ENCODE peak calls at places on chromosome X, in nine cellular contexts. One of them, this sample, is unnamed.
A peak's percentile ranks its signal among the peaks of the same experiment; 100 is the strongest.

GRCh38 chrX:2485460-2485753 is 15.4 kb downstream of the DHRSX start:
- DNase-seq in left cardiac atrium: no peak
- DNase-seq in NCI-H1105: no peak
- DNase-seq in fibroblast of gingiva: peak; percentile 35
- DNase-seq in effector CD4-positive, alpha-beta T cell: no peak
- DNase-seq in GM03348: no peak
- DNase-seq in NCI-H748 treated with DMSO at 0.1 percent for 48 hours: no peak
- DNase-seq in DMS153: no peak
- DNase-seq in aorta: no peak
- DNase-seq in this sample: no peak

GRCh38 chrX:110087485-110088356 is 84.8 kb downstream of the TMEM164 start:
- DNase-seq in left cardiac atrium: no peak
- DNase-seq in NCI-H1105: no peak
- DNase-seq in fibroblast of gingiva: peak; percentile 87
- DNase-seq in effector CD4-positive, alpha-beta T cell: no peak
- DNase-seq in GM03348: peak; percentile 55
- DNase-seq in NCI-H748 treated with DMSO at 0.1 percent for 48 hours: no peak
- DNase-seq in DMS153: no peak
- DNase-seq in aorta: no peak
- DNase-seq in this sample: peak; percentile 69

GRCh38 chrX:139141370-139141769 is 389.2 kb upstream of the F9 start:
- DNase-seq in left cardiac atrium: no peak
- DNase-seq in NCI-H1105: no peak
- DNase-seq in fibroblast of gingiva: no peak
- DNase-seq in effector CD4-positive, alpha-beta T cell: no peak
- DNase-seq in GM03348: no peak
- DNase-seq in NCI-H748 treated with DMSO at 0.1 percent for 48 hours: no peak
- DNase-seq in DMS153: no peak
- DNase-seq in aorta: no peak
- DNase-seq in this sample: no peak

GRCh38 chrX:111360839-111361238 is 51.2 kb downstream of the DCX start:
- DNase-seq in left cardiac atrium: no peak
- DNase-seq in NCI-H1105: no peak
- DNase-seq in fibroblast of gingiva: no peak
- DNase-seq in effector CD4-positive, alpha-beta T cell: no peak
- DNase-seq in GM03348: no peak
- DNase-seq in NCI-H748 treated with DMSO at 0.1 percent for 48 hours: no peak
- DNase-seq in DMS153: no peak
- DNase-seq in aorta: no peak
- DNase-seq in this sample: no peak

GRCh38 chrX:136865270-136866168 is 15.0 kb downstream of the RBMX start:
- DNase-seq in left cardiac atrium: no peak
- DNase-seq in NCI-H1105: no peak
- DNase-seq in fibroblast of gingiva: no peak
- DNase-seq in effector CD4-positive, alpha-beta T cell: no peak
- DNase-seq in GM03348: no peak
- DNase-seq in NCI-H748 treated with DMSO at 0.1 percent for 48 hours: no peak
- DNase-seq in DMS153: no peak
- DNase-seq in aorta: no peak
- DNase-seq in this sample: no peak

GRCh38 chrX:70353524-70353923 is 63.6 kb downstream of the KIF4A start:
- DNase-seq in left cardiac atrium: no peak
- DNase-seq in NCI-H1105: no peak
- DNase-seq in fibroblast of gingiva: no peak
- DNase-seq in effector CD4-positive, alpha-beta T cell: no peak
- DNase-seq in GM03348: no peak
- DNase-seq in NCI-H748 treated with DMSO at 0.1 percent for 48 hours: no peak
- DNase-seq in DMS153: no peak
- DNase-seq in aorta: no peak
- DNase-seq in this sample: no peak

GRCh38 chrX:119391279-119391678 is 7.9 kb upstream of the SLC25A43 start:
- DNase-seq in left cardiac atrium: no peak
- DNase-seq in NCI-H1105: no peak
- DNase-seq in fibroblast of gingiva: peak; percentile 25
- DNase-seq in effector CD4-positive, alpha-beta T cell: no peak
- DNase-seq in GM03348: peak; percentile 54
- DNase-seq in NCI-H748 treated with DMSO at 0.1 percent for 48 hours: no peak
- DNase-seq in DMS153: no peak
- DNase-seq in aorta: no peak
- DNase-seq in this sample: peak; percentile 46

GRCh38 chrX:47572773-47573333 is 9.4 kb upstream of the TIMP1 start:
- DNase-seq in left cardiac atrium: no peak
- DNase-seq in NCI-H1105: no peak
- DNase-seq in fibroblast of gingiva: no peak
- DNase-seq in effector CD4-positive, alpha-beta T cell: no peak
- DNase-seq in GM03348: no peak
- DNase-seq in NCI-H748 treated with DMSO at 0.1 percent for 48 hours: no peak
- DNase-seq in DMS153: no peak
- DNase-seq in aorta: no peak
- DNase-seq in this sample: no peak

GRCh38 chrX:29478336-29479069 is 736.9 kb upstream of the MAGEB2 start:
- DNase-seq in left cardiac atrium: no peak
- DNase-seq in NCI-H1105: no peak
- DNase-seq in fibroblast of gingiva: peak; percentile 14
- DNase-seq in effector CD4-positive, alpha-beta T cell: no peak
- DNase-seq in GM03348: peak; percentile 51
- DNase-seq in NCI-H748 treated with DMSO at 0.1 percent for 48 hours: peak; percentile 30
- DNase-seq in DMS153: peak; percentile 1
- DNase-seq in aorta: no peak
- DNase-seq in this sample: peak; percentile 28

GRCh38 chrX:22015144-22015750 is 16.9 kb upstream of the PHEX start:
- DNase-seq in left cardiac atrium: no peak
- DNase-seq in NCI-H1105: no peak
- DNase-seq in fibroblast of gingiva: no peak
- DNase-seq in effector CD4-positive, alpha-beta T cell: no peak
- DNase-seq in GM03348: no peak
- DNase-seq in NCI-H748 treated with DMSO at 0.1 percent for 48 hours: no peak
- DNase-seq in DMS153: no peak
- DNase-seq in aorta: no peak
- DNase-seq in this sample: no peak

GRCh38 chrX:1906028-1906427 is 291.2 kb downstream of the ASMT start:
- DNase-seq in left cardiac atrium: no peak
- DNase-seq in NCI-H1105: no peak
- DNase-seq in fibroblast of gingiva: no peak
- DNase-seq in effector CD4-positive, alpha-beta T cell: no peak
- DNase-seq in GM03348: no peak
- DNase-seq in NCI-H748 treated with DMSO at 0.1 percent for 48 hours: no peak
- DNase-seq in DMS153: no peak
- DNase-seq in aorta: no peak
- DNase-seq in this sample: no peak

GRCh38 chrX:41482153-41482850 is 35.2 kb downstream of the NYX start:
- DNase-seq in left cardiac atrium: no peak
- DNase-seq in NCI-H1105: no peak
- DNase-seq in fibroblast of gingiva: peak; percentile 2
- DNase-seq in effector CD4-positive, alpha-beta T cell: no peak
- DNase-seq in GM03348: no peak
- DNase-seq in NCI-H748 treated with DMSO at 0.1 percent for 48 hours: no peak
- DNase-seq in DMS153: no peak
- DNase-seq in aorta: no peak
- DNase-seq in this sample: no peak

GRCh38 chrX:1686642-1687041 is 71.8 kb downstream of the ASMT start:
- DNase-seq in left cardiac atrium: no peak
- DNase-seq in NCI-H1105: no peak
- DNase-seq in fibroblast of gingiva: no peak
- DNase-seq in effector CD4-positive, alpha-beta T cell: no peak
- DNase-seq in GM03348: peak; percentile 20
- DNase-seq in NCI-H748 treated with DMSO at 0.1 percent for 48 hours: no peak
- DNase-seq in DMS153: no peak
- DNase-seq in aorta: no peak
- DNase-seq in this sample: no peak

GRCh38 chrX:1462596-1463251 is 10.0 kb upstream of the ASMTL start:
- DNase-seq in left cardiac atrium: peak; percentile 61
- DNase-seq in NCI-H1105: no peak
- DNase-seq in fibroblast of gingiva: no peak
- DNase-seq in effector CD4-positive, alpha-beta T cell: peak; percentile 63
- DNase-seq in GM03348: no peak
- DNase-seq in NCI-H748 treated with DMSO at 0.1 percent for 48 hours: no peak
- DNase-seq in DMS153: no peak
- DNase-seq in aorta: no peak
- DNase-seq in this sample: no peak

GRCh38 chrX:39782276-39782675 is 315.5 kb downstream of the BCOR start:
- DNase-seq in left cardiac atrium: no peak
- DNase-seq in NCI-H1105: no peak
- DNase-seq in fibroblast of gingiva: no peak
- DNase-seq in effector CD4-positive, alpha-beta T cell: no peak
- DNase-seq in GM03348: no peak
- DNase-seq in NCI-H748 treated with DMSO at 0.1 percent for 48 hours: no peak
- DNase-seq in DMS153: no peak
- DNase-seq in aorta: no peak
- DNase-seq in this sample: no peak

GRCh38 chrX:147957291-147957690 is 23.8 kb upstream of the FMR1NB start:
- DNase-seq in left cardiac atrium: no peak
- DNase-seq in NCI-H1105: no peak
- DNase-seq in fibroblast of gingiva: no peak
- DNase-seq in effector CD4-positive, alpha-beta T cell: no peak
- DNase-seq in GM03348: no peak
- DNase-seq in NCI-H748 treated with DMSO at 0.1 percent for 48 hours: no peak
- DNase-seq in DMS153: no peak
- DNase-seq in aorta: no peak
- DNase-seq in this sample: no peak

GRCh38 chrX:65575024-65575423 is 40.4 kb upstream of the LAS1L start:
- DNase-seq in left cardiac atrium: no peak
- DNase-seq in NCI-H1105: no peak
- DNase-seq in fibroblast of gingiva: no peak
- DNase-seq in effector CD4-positive, alpha-beta T cell: no peak
- DNase-seq in GM03348: no peak
- DNase-seq in NCI-H748 treated with DMSO at 0.1 percent for 48 hours: no peak
- DNase-seq in DMS153: no peak
- DNase-seq in aorta: no peak
- DNase-seq in this sample: no peak

GRCh38 chrX:112997991-112998390 is 157.4 kb upstream of the AMOT start:
- DNase-seq in left cardiac atrium: no peak
- DNase-seq in NCI-H1105: no peak
- DNase-seq in fibroblast of gingiva: no peak
- DNase-seq in effector CD4-positive, alpha-beta T cell: no peak
- DNase-seq in GM03348: no peak
- DNase-seq in NCI-H748 treated with DMSO at 0.1 percent for 48 hours: no peak
- DNase-seq in DMS153: no peak
- DNase-seq in aorta: no peak
- DNase-seq in this sample: no peak

GRCh38 chrX:9566150-9566621 is 101.3 kb downstream of the TBL1X start:
- DNase-seq in left cardiac atrium: peak; percentile 77
- DNase-seq in NCI-H1105: no peak
- DNase-seq in fibroblast of gingiva: peak; percentile 77
- DNase-seq in effector CD4-positive, alpha-beta T cell: no peak
- DNase-seq in GM03348: peak; percentile 68
- DNase-seq in NCI-H748 treated with DMSO at 0.1 percent for 48 hours: no peak
- DNase-seq in DMS153: no peak
- DNase-seq in aorta: peak; percentile 84
- DNase-seq in this sample: peak; percentile 70

GRCh38 chrX:119503484-119503861 is 35.2 kb downstream of the SLC25A5 start:
- DNase-seq in left cardiac atrium: no peak
- DNase-seq in NCI-H1105: peak; percentile 3
- DNase-seq in fibroblast of gingiva: peak; percentile 88
- DNase-seq in effector CD4-positive, alpha-beta T cell: no peak
- DNase-seq in GM03348: peak; percentile 88
- DNase-seq in NCI-H748 treated with DMSO at 0.1 percent for 48 hours: no peak
- DNase-seq in DMS153: peak; percentile 54
- DNase-seq in aorta: peak; percentile 81
- DNase-seq in this sample: peak; percentile 89

GRCh38 chrX:150229030-150229429 is 134.1 kb upstream of the MAMLD1 start:
- DNase-seq in left cardiac atrium: no peak
- DNase-seq in NCI-H1105: no peak
- DNase-seq in fibroblast of gingiva: no peak
- DNase-seq in effector CD4-positive, alpha-beta T cell: no peak
- DNase-seq in GM03348: no peak
- DNase-seq in NCI-H748 treated with DMSO at 0.1 percent for 48 hours: no peak
- DNase-seq in DMS153: no peak
- DNase-seq in aorta: no peak
- DNase-seq in this sample: no peak

GRCh38 chrX:13398073-13398823 is 78.4 kb upstream of the ATXN3L start:
- DNase-seq in left cardiac atrium: peak; percentile 57
- DNase-seq in NCI-H1105: no peak
- DNase-seq in fibroblast of gingiva: peak; percentile 98
- DNase-seq in effector CD4-positive, alpha-beta T cell: no peak
- DNase-seq in GM03348: peak; percentile 75
- DNase-seq in NCI-H748 treated with DMSO at 0.1 percent for 48 hours: no peak
- DNase-seq in DMS153: no peak
- DNase-seq in aorta: peak; percentile 79
- DNase-seq in this sample: peak; percentile 96

GRCh38 chrX:41435708-41436107 is 11.4 kb upstream of the NYX start:
- DNase-seq in left cardiac atrium: no peak
- DNase-seq in NCI-H1105: no peak
- DNase-seq in fibroblast of gingiva: no peak
- DNase-seq in effector CD4-positive, alpha-beta T cell: no peak
- DNase-seq in GM03348: no peak
- DNase-seq in NCI-H748 treated with DMSO at 0.1 percent for 48 hours: no peak
- DNase-seq in DMS153: no peak
- DNase-seq in aorta: no peak
- DNase-seq in this sample: no peak

GRCh38 chrX:130887392-130887791 is 15.6 kb downstream of the ENOX2 start:
- DNase-seq in left cardiac atrium: no peak
- DNase-seq in NCI-H1105: peak; percentile 53
- DNase-seq in fibroblast of gingiva: no peak
- DNase-seq in effector CD4-positive, alpha-beta T cell: no peak
- DNase-seq in GM03348: no peak
- DNase-seq in NCI-H748 treated with DMSO at 0.1 percent for 48 hours: no peak
- DNase-seq in DMS153: no peak
- DNase-seq in aorta: no peak
- DNase-seq in this sample: no peak

GRCh38 chrX:19840899-19841648 is 46.3 kb downstream of the SH3KBP1 start:
- DNase-seq in left cardiac atrium: no peak
- DNase-seq in NCI-H1105: no peak
- DNase-seq in fibroblast of gingiva: no peak
- DNase-seq in effector CD4-positive, alpha-beta T cell: peak; percentile 10
- DNase-seq in GM03348: no peak
- DNase-seq in NCI-H748 treated with DMSO at 0.1 percent for 48 hours: no peak
- DNase-seq in DMS153: no peak
- DNase-seq in aorta: no peak
- DNase-seq in this sample: no peak

GRCh38 chrX:1249101-1249887 is 19.3 kb upstream of the CSF2RA start:
- DNase-seq in left cardiac atrium: peak; percentile 59
- DNase-seq in NCI-H1105: no peak
- DNase-seq in fibroblast of gingiva: no peak
- DNase-seq in effector CD4-positive, alpha-beta T cell: no peak
- DNase-seq in GM03348: peak; percentile 40
- DNase-seq in NCI-H748 treated with DMSO at 0.1 percent for 48 hours: no peak
- DNase-seq in DMS153: no peak
- DNase-seq in aorta: peak; percentile 76
- DNase-seq in this sample: no peak

GRCh38 chrX:18875256-18875878 is 108.5 kb downstream of the PHKA2 start:
- DNase-seq in left cardiac atrium: no peak
- DNase-seq in NCI-H1105: no peak
- DNase-seq in fibroblast of gingiva: no peak
- DNase-seq in effector CD4-positive, alpha-beta T cell: no peak
- DNase-seq in GM03348: no peak
- DNase-seq in NCI-H748 treated with DMSO at 0.1 percent for 48 hours: no peak
- DNase-seq in DMS153: no peak
- DNase-seq in aorta: peak; percentile 46
- DNase-seq in this sample: no peak

GRCh38 chrX:32010948-32011347 is 939.1 kb upstream of the FTHL17 start:
- DNase-seq in left cardiac atrium: no peak
- DNase-seq in NCI-H1105: no peak
- DNase-seq in fibroblast of gingiva: no peak
- DNase-seq in effector CD4-positive, alpha-beta T cell: no peak
- DNase-seq in GM03348: no peak
- DNase-seq in NCI-H748 treated with DMSO at 0.1 percent for 48 hours: no peak
- DNase-seq in DMS153: no peak
- DNase-seq in aorta: no peak
- DNase-seq in this sample: no peak

GRCh38 chrX:71998836-71999509 is 88.3 kb downstream of the NHSL2 start:
- DNase-seq in left cardiac atrium: no peak
- DNase-seq in NCI-H1105: peak; percentile 6
- DNase-seq in fibroblast of gingiva: no peak
- DNase-seq in effector CD4-positive, alpha-beta T cell: peak; percentile 35
- DNase-seq in GM03348: peak; percentile 30
- DNase-seq in NCI-H748 treated with DMSO at 0.1 percent for 48 hours: no peak
- DNase-seq in DMS153: no peak
- DNase-seq in aorta: no peak
- DNase-seq in this sample: peak; percentile 39

GRCh38 chrX:19540076-19540475 is 24.8 kb upstream of the MAP3K15 start:
- DNase-seq in left cardiac atrium: no peak
- DNase-seq in NCI-H1105: no peak
- DNase-seq in fibroblast of gingiva: no peak
- DNase-seq in effector CD4-positive, alpha-beta T cell: no peak
- DNase-seq in GM03348: no peak
- DNase-seq in NCI-H748 treated with DMSO at 0.1 percent for 48 hours: no peak
- DNase-seq in DMS153: no peak
- DNase-seq in aorta: no peak
- DNase-seq in this sample: no peak

GRCh38 chrX:40773809-40774208 is 38.5 kb upstream of the MED14 start:
- DNase-seq in left cardiac atrium: no peak
- DNase-seq in NCI-H1105: no peak
- DNase-seq in fibroblast of gingiva: no peak
- DNase-seq in effector CD4-positive, alpha-beta T cell: no peak
- DNase-seq in GM03348: peak; percentile 27
- DNase-seq in NCI-H748 treated with DMSO at 0.1 percent for 48 hours: no peak
- DNase-seq in DMS153: no peak
- DNase-seq in aorta: no peak
- DNase-seq in this sample: peak; percentile 41

This sample was measured in AG08395.